ENCODE peak calls at places on chromosome 2, in seven cellular contexts. D, O, G, W, K, Q and Z are unnamed samples. For H3K27me3, the result is how much of the 10 kb centered on the place peaks cover.

GRCh38 chr2:219684721-219685689 is 57.6 kb downstream of the SLC4A3 start:
- DNase-seq in D (peak), O (peak), G (peak), W (peak), K (peak), Q (peak), Z (peak)

GRCh38 chr2:167758292-167758691 is 489.1 kb downstream of the STK39 start:
- DNase-seq in D (no peak), O (no peak), G (no peak), W (no peak), K (no peak), Q (no peak), Z (no peak)

GRCh38 chr2:224793961-224794360 is 77.8 kb upstream of the CCDC195 start:
- DNase-seq in D (no peak), O (no peak), G (no peak), W (no peak), K (no peak), Q (peak), Z (no peak)

GRCh38 chr2:18159899-18160298 is 281.4 kb downstream of the KCNS3 start:
- DNase-seq in D (no peak), O (no peak), G (no peak), W (no peak), K (no peak), Q (no peak), Z (no peak)

GRCh38 chr2:38439807-38440300 is 62.8 kb upstream of the ATL2 start:
- DNase-seq in D (no peak), O (no peak), G (no peak), W (no peak), K (no peak), Q (no peak), Z (no peak)

GRCh38 chr2:38201784-38202183 is 125.8 kb upstream of the CYP1B1 start:
- DNase-seq in D (no peak), O (no peak), G (no peak), W (no peak), K (no peak), Q (no peak), Z (no peak)

GRCh38 chr2:24907106-24907505 is 12.9 kb downstream of the ADCY3 start:
- DNase-seq in D (no peak), O (no peak), G (no peak), W (no peak), K (no peak), Q (no peak), Z (no peak)

GRCh38 chr2:183248866-183249567 is 124.8 kb downstream of the NUP35 start:
- DNase-seq in D (no peak), O (no peak), G (no peak), W (peak), K (no peak), Q (no peak), Z (peak)

GRCh38 chr2:64939332-64939917 is 49.8 kb upstream of the SLC1A4 start:
- DNase-seq in D (no peak), O (no peak), G (no peak), W (peak), K (no peak), Q (no peak), Z (no peak)

GRCh38 chr2:10493636-10494281 is 45.6 kb upstream of the ODC1 start:
- DNase-seq in D (peak), O (peak), G (peak), W (peak), K (no peak), Q (no peak), Z (peak)

GRCh38 chr2:101442667-101443061 is 32.2 kb downstream of the RFX8 start:
- DNase-seq in D (no peak), O (no peak), G (no peak), W (no peak), K (peak), Q (no peak), Z (no peak)

GRCh38 chr2:200761168-200761715 is 50.5 kb upstream of the BZW1 start:
- DNase-seq in D (no peak), O (no peak), G (no peak), W (no peak), K (no peak), Q (no peak), Z (no peak)

GRCh38 chr2:101375653-101376052 is 11.7 kb downstream of the CREG2 start:
- DNase-seq in D (no peak), O (no peak), G (no peak), W (no peak), K (no peak), Q (no peak), Z (no peak)

GRCh38 chr2:177147093-177147694 is 65.4 kb upstream of the HNRNPA3 start:
- DNase-seq in D (no peak), O (no peak), G (no peak), W (peak), K (no peak), Q (no peak), Z (peak)

GRCh38 chr2:108454440-108454839 is 5.4 kb downstream of the GCC2 start:
- DNase-seq in D (no peak), O (no peak), G (no peak), W (no peak), K (no peak), Q (no peak), Z (no peak)

GRCh38 chr2:88099798-88100488 is 27.9 kb downstream of the FABP1 start:
- DNase-seq in D (no peak), O (no peak), G (no peak), W (no peak), K (no peak), Q (no peak), Z (no peak)

GRCh38 chr2:149597050-149598013 is 9.8 kb upstream of the MMADHC start:
- DNase-seq in D (no peak), O (peak), G (peak), W (peak), K (peak), Q (peak), Z (peak)

GRCh38 chr2:236464140-236464539 is 105.5 kb upstream of the ACKR3 start:
- DNase-seq in D (no peak), O (no peak), G (no peak), W (no peak), K (no peak), Q (no peak), Z (no peak)

GRCh38 chr2:187847245-187848208 is 293.3 kb upstream of the TFPI start:
- DNase-seq in D (no peak), O (no peak), G (no peak), W (no peak), K (no peak), Q (no peak), Z (no peak)

GRCh38 chr2:172364261-172364660 is 63.1 kb upstream of the ITGA6 start:
- DNase-seq in D (no peak), O (no peak), G (no peak), W (no peak), K (no peak), Q (no peak), Z (no peak)

GRCh38 chr2:71932027-71932779 is 215.5 kb downstream of the CYP26B1 start:
- DNase-seq in D (no peak), O (no peak), G (peak), W (no peak), K (peak), Q (no peak), Z (no peak)

GRCh38 chr2:71071681-71072398 is 3.4 kb downstream of the NAGK start:
- DNase-seq in D (peak), O (no peak), G (peak), W (peak), K (no peak), Q (no peak), Z (peak)

GRCh38 chr2:2332381-2332780 is 1.3 kb upstream of the MYT1L start:
- DNase-seq in D (no peak), O (no peak), G (no peak), W (no peak), K (no peak), Q (no peak), Z (no peak)

GRCh38 chr2:236403811-236404210 is 139.6 kb upstream of the ASB18 start:
- DNase-seq in D (no peak), O (no peak), G (no peak), W (no peak), K (no peak), Q (no peak), Z (no peak)

GRCh38 chr2:161019311-161019710 is 140.9 kb upstream of the TANK start:
- DNase-seq in D (no peak), O (no peak), G (no peak), W (no peak), K (no peak), Q (no peak), Z (no peak)

GRCh38 chr2:52794611-52795010 is 973.0 kb upstream of the CHAC2 start:
- DNase-seq in D (no peak), O (no peak), G (no peak), W (no peak), K (no peak), Q (no peak), Z (no peak)

GRCh38 chr2:239307921-239308620 is 92.7 kb downstream of the HDAC4 start:
- DNase-seq in D (no peak), O (no peak), G (no peak), W (no peak), K (no peak), Q (peak), Z (no peak)

GRCh38 chr2:235044501-235045271 is 92.9 kb downstream of the SH3BP4 start:
- DNase-seq in D (no peak), O (peak), G (no peak), W (no peak), K (no peak), Q (no peak), Z (peak)

GRCh38 chr2:11502740-11503292 is 31.0 kb upstream of the GREB1 start:
- DNase-seq in D (no peak), O (no peak), G (no peak), W (no peak), K (no peak), Q (no peak), Z (no peak)

GRCh38 chr2:189854956-189855355 is 70.7 kb downstream of the PMS1 start:
- DNase-seq in D (no peak), O (no peak), G (no peak), W (no peak), K (no peak), Q (no peak), Z (no peak)

GRCh38 chr2:187435756-187436155 is 12.3 kb downstream of the CALCRL start:
- DNase-seq in D (no peak), O (no peak), G (no peak), W (no peak), K (no peak), Q (no peak), Z (no peak)

GRCh38 chr2:37890893-37891495 is 34.1 kb upstream of the RMDN2 start:
- DNase-seq in D (peak), O (peak), G (peak), W (peak), K (peak), Q (peak), Z (peak)

GRCh38 chr2:42758751-42759150 is 5.2 kb downstream of the OXER1 start:
- DNase-seq in D (no peak), O (no peak), G (no peak), W (no peak), K (no peak), Q (no peak), Z (no peak)

GRCh38 chr2:109030870-109031480 is 42.0 kb upstream of the EDAR start:
- DNase-seq in D (no peak), O (no peak), G (no peak), W (no peak), K (no peak), Q (no peak), Z (no peak)

GRCh38 chr2:11539317-11540147 is 5.7 kb downstream of the GREB1 start:
- DNase-seq in D (no peak), O (peak), G (no peak), W (no peak), K (no peak), Q (peak), Z (no peak)

GRCh38 chr2:88590998-88591613 is 36.2 kb downstream of the EIF2AK3 start:
- DNase-seq in D (no peak), O (no peak), G (peak), W (peak), K (peak), Q (no peak), Z (no peak)

GRCh38 chr2:146777181-146777580 is 1067.6 kb upstream of the ACVR2A start:
- DNase-seq in D (no peak), O (no peak), G (no peak), W (no peak), K (no peak), Q (no peak), Z (no peak)

GRCh38 chr2:29281585-29281984 is 166.4 kb downstream of the CLIP4 start:
- DNase-seq in D (no peak), O (peak), G (peak), W (no peak), K (no peak), Q (peak), Z (no peak)

DNA sequence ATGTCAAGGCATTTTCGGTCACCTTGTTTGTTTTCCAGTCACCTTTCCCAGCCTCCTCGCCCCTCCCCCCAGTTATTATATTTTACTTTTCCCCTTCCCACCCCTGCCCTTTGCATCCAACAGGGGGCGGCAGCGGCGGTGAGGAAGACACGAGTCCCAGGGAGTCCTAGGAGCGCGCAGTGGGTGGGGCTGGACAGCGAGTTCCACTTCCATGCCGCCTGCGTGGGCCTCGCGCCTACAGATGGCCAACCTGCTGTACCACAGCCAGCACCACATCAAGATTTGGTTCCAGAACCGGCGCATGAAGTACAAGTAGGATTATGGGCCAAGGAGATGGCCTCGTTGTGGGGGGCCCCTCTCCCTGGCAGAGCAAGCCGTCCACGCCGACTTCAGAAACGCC is 37.2 kb upstream of the EVA1A start:
- DNase-seq in D (peak), O (no peak), G (no peak), W (no peak), K (no peak), Q (no peak), Z (no peak)
- TF ChIP-seq CTCF in D (no peak), O (no peak), G (no peak), W (no peak), K (no peak), Q (no peak), Z (no peak)

GRCh38 chr2:54459037-54459441 is 2.9 kb downstream of the SPTBN1 start:
- DNase-seq in D (no peak), O (no peak), G (no peak), W (no peak), K (no peak), Q (no peak), Z (no peak)
- H3K4me3 ChIP-seq in D (peak), O (peak), G (peak), W (no peak), K (no peak), Q (no peak), Z (no peak)

GRCh38 chr2:74498500-74499268 is 719 bp downstream of the LBX2 start:
- DNase-seq in D (no peak), O (peak), G (no peak), W (no peak), K (no peak), Q (no peak), Z (no peak)

GRCh38 chr2:74500578-74500946 is 1.2 kb upstream of the LBX2 start:
- DNase-seq in D (peak), O (no peak), G (no peak), W (no peak), K (no peak), Q (no peak), Z (no peak)

GRCh38 chr2:74499269-74499939 is at the start of gene LBX2:
- DNase-seq in D (peak), O (no peak), G (no peak), W (no peak), K (no peak), Q (no peak), Z (no peak)

GRCh38 chr2:74501335-74502071 is 2.1 kb upstream of the LBX2 start:
- DNase-seq in D (peak), O (no peak), G (no peak), W (no peak), K (peak), Q (no peak), Z (no peak)

GRCh38 chr2:74499940-74500577 is 656 bp upstream of the LBX2 start:
- DNase-seq in D (peak), O (no peak), G (no peak), W (no peak), K (no peak), Q (no peak), Z (no peak)
- H3K27me3 ChIP-seq in D (under half), O (under half), G (under half), W (under half), K (under half), Q (under half), Z (under half)

DNA sequence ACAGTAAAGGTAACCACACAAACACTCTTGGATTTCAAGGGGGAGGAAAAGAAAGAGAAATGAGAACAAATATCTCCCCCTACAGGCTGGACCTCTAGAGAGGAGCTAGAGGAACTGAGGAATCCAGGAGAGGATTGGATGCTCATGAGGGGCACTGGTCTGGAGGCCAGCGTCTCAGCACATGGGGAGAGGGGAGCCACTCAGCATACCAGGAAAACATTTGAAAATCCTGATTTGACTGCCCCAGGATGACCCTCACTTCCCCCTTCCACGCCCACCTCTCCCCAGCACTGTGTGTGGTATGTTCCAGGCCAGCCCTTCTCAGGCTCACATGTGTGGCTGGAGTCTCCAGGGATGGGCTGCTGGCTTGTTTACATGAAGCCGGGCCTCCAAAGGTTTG is 396.8 kb upstream of the ID2 start:
- DNase-seq in D (no peak), O (no peak), G (no peak), W (no peak), K (no peak), Q (no peak), Z (no peak)
- TF ChIP-seq CTCF in D (no peak), O (no peak), G (no peak), W (no peak), K (peak), Q (no peak), Z (peak)

GRCh38 chr2:216632952-216633615 is at the start of gene IGFBP2:
- DNase-seq in D (no peak), O (peak), G (no peak), W (no peak), K (peak), Q (peak), Z (no peak)

GRCh38 chr2:216635171-216635570 is 2.0 kb downstream of the IGFBP2 start:
- DNase-seq in D (no peak), O (no peak), G (no peak), W (no peak), K (no peak), Q (no peak), Z (no peak)

GRCh38 chr2:216633616-216634316 is 546 bp downstream of the IGFBP2 start:
- DNase-seq in D (no peak), O (peak), G (no peak), W (no peak), K (peak), Q (no peak), Z (no peak)

GRCh38 chr2:216635701-216636541 is 2.7 kb downstream of the IGFBP2 start:
- DNase-seq in D (no peak), O (peak), G (no peak), W (no peak), K (peak), Q (no peak), Z (no peak)

GRCh38 chr2:216634317-216635148 is 1.3 kb downstream of the IGFBP2 start:
- DNase-seq in D (no peak), O (no peak), G (no peak), W (no peak), K (no peak), Q (no peak), Z (no peak)
- H3K4me3 ChIP-seq in D (no peak), O (peak), G (no peak), W (no peak), K (peak), Q (peak), Z (no peak)

GRCh38 chr2:134717706-134718094 is 1.1 kb downstream of the TMEM163 start:
- DNase-seq in D (no peak), O (no peak), G (no peak), W (no peak), K (no peak), Q (no peak), Z (no peak)
- H3K27me3 ChIP-seq in D (under half), O (under half), G (under half), W (under half), K (half or more), Q (under half), Z (under half)

GRCh38 chr2:228401065-228401912 is 219.8 kb upstream of the SPHKAP start:
- DNase-seq in D (no peak), O (no peak), G (no peak), W (peak), K (no peak), Q (no peak), Z (peak)
- TF ChIP-seq CTCF in D (no peak), O (no peak), G (no peak), W (peak), K (peak), Q (no peak), Z (peak)

DNA sequence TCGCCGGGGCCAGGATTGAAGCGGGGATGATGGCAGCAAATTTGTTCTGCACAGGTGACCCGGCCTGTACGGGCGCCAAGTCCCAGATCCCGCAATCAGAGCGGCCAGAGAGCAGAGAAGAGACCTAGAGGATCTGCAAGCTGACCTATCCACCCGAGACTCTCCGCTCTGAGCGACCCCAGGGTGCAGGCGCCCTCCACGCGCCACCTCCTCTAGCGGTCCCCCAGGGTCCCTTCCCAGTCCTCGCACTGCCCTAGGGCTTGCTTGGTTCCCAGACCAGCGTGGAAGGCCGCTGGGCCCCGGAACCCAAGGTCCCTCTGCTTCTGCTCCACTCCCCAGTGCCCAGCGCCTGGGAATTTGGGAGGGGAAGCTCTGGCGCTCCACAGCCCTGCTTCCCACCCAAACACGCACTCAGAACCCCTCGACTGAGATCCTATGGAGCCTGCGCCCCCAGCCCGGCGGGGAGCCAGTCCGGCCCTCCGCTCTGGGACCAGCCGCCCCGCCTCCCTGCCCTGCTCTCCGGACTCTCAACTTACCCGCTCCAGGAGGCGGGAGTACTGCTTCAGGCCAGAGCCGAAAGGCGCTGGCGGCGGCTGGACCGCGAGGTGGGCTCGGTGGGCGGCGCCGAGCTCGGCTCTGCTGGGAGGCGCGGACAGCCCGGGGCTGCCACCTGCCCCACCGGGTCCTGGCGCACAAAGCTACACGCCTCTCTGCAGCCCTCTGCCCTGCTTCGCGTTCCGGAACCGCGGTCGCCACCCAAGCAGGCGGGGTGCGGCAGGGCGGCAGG is 3.0 kb upstream of the SIX3 start:
- DNase-seq in D (no peak), O (no peak), G (no peak), W (no peak), K (no peak), Q (no peak), Z (no peak)
- H3K4me3 ChIP-seq in D (no peak), O (peak), G (no peak), W (no peak), K (peak), Q (no peak), Z (peak)

GRCh38 chr2:209240204-209240603 is 183.6 kb upstream of the MAP2 start:
- DNase-seq in D (no peak), O (no peak), G (no peak), W (no peak), K (no peak), Q (no peak), Z (no peak)
- H3K27me3 ChIP-seq in D (under half), O (under half), G (under half), W (under half), K (under half), Q (under half), Z (under half)